ENCODE peak calls at places on chromosomes 2 and 18, in six cellular contexts. One of them, this sample, is unnamed.
A peak's percentile ranks its signal among the peaks of the same experiment; 100 is the strongest.

GRCh38 chr2:228048838-228049490 is 132.5 kb downstream of the SPHKAP start:
- DNase-seq in HepG2: peak; percentile 49
- DNase-seq in fibroblast of mammary gland: peak; percentile 67
- DNase-seq in fibroblast of villous mesenchyme: peak; percentile 54
- DNase-seq in uterus: no peak
- DNase-seq in hepatocyte: peak; percentile 81
- DNase-seq in this sample: peak; percentile 70

GRCh38 chr18:3286165-3286564 is 24.2 kb downstream of the MYL12B start:
- DNase-seq in HepG2: no peak
- DNase-seq in fibroblast of mammary gland: no peak
- DNase-seq in fibroblast of villous mesenchyme: no peak
- DNase-seq in uterus: no peak
- DNase-seq in hepatocyte: no peak
- DNase-seq in this sample: no peak

GRCh38 chr18:52236134-52236533 is 103.9 kb upstream of the DCC start:
- DNase-seq in HepG2: no peak
- DNase-seq in fibroblast of mammary gland: peak; percentile 18
- DNase-seq in fibroblast of villous mesenchyme: no peak
- DNase-seq in uterus: no peak
- DNase-seq in hepatocyte: no peak
- DNase-seq in this sample: peak; percentile 57

GRCh38 chr2:26874514-26874913 is 26.6 kb downstream of the DPYSL5 start:
- DNase-seq in HepG2: no peak
- DNase-seq in fibroblast of mammary gland: no peak
- DNase-seq in fibroblast of villous mesenchyme: no peak
- DNase-seq in uterus: no peak
- DNase-seq in hepatocyte: no peak
- DNase-seq in this sample: no peak

GRCh38 chr2:120952318-120952717 is 216.7 kb downstream of the GLI2 start:
- DNase-seq in HepG2: no peak
- DNase-seq in fibroblast of mammary gland: peak; percentile 66
- DNase-seq in fibroblast of villous mesenchyme: peak; percentile 76
- DNase-seq in uterus: no peak
- DNase-seq in hepatocyte: no peak
- DNase-seq in this sample: peak; percentile 71

GRCh38 chr18:79496978-79497637 is 101.4 kb downstream of the NFATC1 start:
- DNase-seq in HepG2: no peak
- DNase-seq in fibroblast of mammary gland: peak; percentile 51
- DNase-seq in fibroblast of villous mesenchyme: peak; percentile 86
- DNase-seq in uterus: peak; percentile 80
- DNase-seq in hepatocyte: peak; percentile 77
- DNase-seq in this sample: peak; percentile 88

GRCh38 chr2:219291394-219291793 is 12.2 kb downstream of the DNAJB2 start:
- DNase-seq in HepG2: no peak
- DNase-seq in fibroblast of mammary gland: no peak
- DNase-seq in fibroblast of villous mesenchyme: no peak
- DNase-seq in uterus: no peak
- DNase-seq in hepatocyte: no peak
- DNase-seq in this sample: no peak

GRCh38 chr2:30232801-30233130 is 1.4 kb downstream of the LBH start:
- DNase-seq in HepG2: no peak
- DNase-seq in fibroblast of mammary gland: no peak
- DNase-seq in fibroblast of villous mesenchyme: no peak
- DNase-seq in uterus: peak; percentile 38
- DNase-seq in hepatocyte: no peak
- DNase-seq in this sample: no peak

GRCh38 chr2:92072461-92073035 is 2798.7 kb upstream of the TEKT4 start:
- DNase-seq in HepG2: no peak
- DNase-seq in fibroblast of mammary gland: no peak
- DNase-seq in fibroblast of villous mesenchyme: no peak
- DNase-seq in uterus: no peak
- DNase-seq in hepatocyte: peak; percentile 2
- DNase-seq in this sample: no peak

GRCh38 chr2:145044506-145044905 is 524.6 kb upstream of the ZEB2 start:
- DNase-seq in HepG2: no peak
- DNase-seq in fibroblast of mammary gland: no peak
- DNase-seq in fibroblast of villous mesenchyme: no peak
- DNase-seq in uterus: no peak
- DNase-seq in hepatocyte: no peak
- DNase-seq in this sample: no peak

GRCh38 chr2:237400199-237400598 is 13.8 kb downstream of the COL6A3 start:
- DNase-seq in HepG2: no peak
- DNase-seq in fibroblast of mammary gland: peak; percentile 20
- DNase-seq in fibroblast of villous mesenchyme: no peak
- DNase-seq in uterus: no peak
- DNase-seq in hepatocyte: no peak
- DNase-seq in this sample: no peak
- H3K4me3 ChIP-seq in HepG2: no peak overlapping the region
- H3K4me3 ChIP-seq in fibroblast of mammary gland: no peak overlapping the region
- H3K4me3 ChIP-seq in fibroblast of villous mesenchyme: no peak overlapping the region
- H3K4me3 ChIP-seq in uterus: no peak overlapping the region
- H3K4me3 ChIP-seq in hepatocyte: no peak overlapping the region
- H3K4me3 ChIP-seq in this sample: no peak overlapping the region

GRCh38 chr2:128641421-128642095 is 322.9 kb upstream of the HS6ST1 start:
- DNase-seq in HepG2: no peak
- DNase-seq in fibroblast of mammary gland: no peak
- DNase-seq in fibroblast of villous mesenchyme: no peak
- DNase-seq in uterus: no peak
- DNase-seq in hepatocyte: no peak
- DNase-seq in this sample: no peak

GRCh38 chr2:128640166-128640846 is 321.6 kb upstream of the HS6ST1 start:
- DNase-seq in HepG2: no peak
- DNase-seq in fibroblast of mammary gland: no peak
- DNase-seq in fibroblast of villous mesenchyme: no peak
- DNase-seq in uterus: no peak
- DNase-seq in hepatocyte: no peak
- DNase-seq in this sample: no peak

GRCh38 chr2:128639693-128640092 is 321.0 kb upstream of the HS6ST1 start:
- DNase-seq in HepG2: no peak
- DNase-seq in fibroblast of mammary gland: no peak
- DNase-seq in fibroblast of villous mesenchyme: no peak
- DNase-seq in uterus: no peak
- DNase-seq in hepatocyte: no peak
- DNase-seq in this sample: no peak

GRCh38 chr2:128642316-128642715 is 323.6 kb upstream of the HS6ST1 start:
- DNase-seq in HepG2: no peak
- DNase-seq in fibroblast of mammary gland: no peak
- DNase-seq in fibroblast of villous mesenchyme: no peak
- DNase-seq in uterus: no peak
- DNase-seq in hepatocyte: no peak
- DNase-seq in this sample: no peak

GRCh38 chr2:128640847-128641360 is 322.2 kb upstream of the HS6ST1 start:
- DNase-seq in HepG2: no peak
- DNase-seq in fibroblast of mammary gland: no peak
- DNase-seq in fibroblast of villous mesenchyme: no peak
- DNase-seq in uterus: no peak
- DNase-seq in hepatocyte: no peak
- DNase-seq in this sample: no peak
- TF ChIP-seq CTCF in HepG2: no peak
- TF ChIP-seq CTCF in fibroblast of mammary gland: no peak
- TF ChIP-seq CTCF in fibroblast of villous mesenchyme: no peak
- TF ChIP-seq CTCF in uterus: no peak
- TF ChIP-seq CTCF in hepatocyte: no peak
- TF ChIP-seq CTCF in this sample: no peak

DNA sequence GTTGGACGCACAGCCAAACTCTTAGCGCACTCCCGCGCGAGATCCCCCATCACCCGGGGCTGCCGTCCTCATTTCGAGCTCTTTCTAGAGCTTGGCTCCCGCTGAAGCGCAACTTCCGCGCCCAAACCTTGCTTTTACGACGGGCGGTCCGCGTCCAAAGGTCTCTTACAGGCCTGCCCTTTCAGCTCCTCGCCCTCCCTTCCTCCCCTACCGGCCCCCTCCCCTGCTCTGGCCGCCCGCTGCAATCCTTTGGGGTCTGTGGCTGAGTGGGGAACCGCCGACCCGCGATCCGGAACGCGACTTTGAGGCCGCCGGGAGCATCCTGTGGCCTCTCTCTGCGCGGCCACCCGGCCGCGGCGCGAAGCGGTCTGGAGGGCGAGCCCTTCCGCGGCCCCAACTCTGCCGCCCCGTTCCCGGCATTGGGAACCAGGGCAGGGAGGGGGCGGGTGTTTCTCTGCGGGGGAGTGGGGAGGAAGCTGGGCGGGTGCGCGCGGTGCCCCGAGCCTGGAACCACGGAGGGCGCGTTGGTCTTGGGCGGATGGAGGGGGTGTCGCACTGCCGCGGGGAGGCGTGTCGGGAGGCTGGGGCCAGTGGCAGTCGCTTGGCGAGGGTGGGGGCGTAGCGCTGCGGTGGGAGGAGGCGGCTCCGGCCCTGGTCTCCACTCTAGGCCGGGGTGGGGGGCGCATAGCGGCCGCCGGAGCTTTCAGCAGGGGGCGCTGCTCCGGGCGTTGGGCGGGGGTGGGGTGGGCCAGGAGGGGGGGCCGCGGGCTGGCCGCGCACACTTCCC is at the start of gene GDF7:
- DNase-seq in HepG2: peak; percentile 46
- DNase-seq in fibroblast of mammary gland: no peak
- DNase-seq in fibroblast of villous mesenchyme: peak; percentile 17
- DNase-seq in uterus: peak; percentile 61
- DNase-seq in hepatocyte: no peak
- DNase-seq in this sample: peak; percentile 31
- H3K4me3 ChIP-seq in HepG2: peak within 1 kb of the TSS; percentile 87
- H3K4me3 ChIP-seq in fibroblast of mammary gland: peak within 1 kb of the TSS; percentile 9
- H3K4me3 ChIP-seq in fibroblast of villous mesenchyme: peak within 1 kb of the TSS; percentile 55
- H3K4me3 ChIP-seq in uterus: peak within 1 kb of the TSS; percentile 52
- H3K4me3 ChIP-seq in hepatocyte: peak within 1 kb of the TSS; percentile 26
- H3K4me3 ChIP-seq in this sample: peak within 1 kb of the TSS; percentile 38

GRCh38 chr18:76462326-76462694 is 32.7 kb downstream of the ZNF516 start:
- DNase-seq in HepG2: no peak
- DNase-seq in fibroblast of mammary gland: peak; percentile 30
- DNase-seq in fibroblast of villous mesenchyme: no peak
- DNase-seq in uterus: no peak
- DNase-seq in hepatocyte: no peak
- DNase-seq in this sample: no peak
- TF ChIP-seq CTCF in HepG2: no peak
- TF ChIP-seq CTCF in fibroblast of mammary gland: no peak
- TF ChIP-seq CTCF in fibroblast of villous mesenchyme: peak; percentile 16
- TF ChIP-seq CTCF in uterus: peak; percentile 24
- TF ChIP-seq CTCF in hepatocyte: no peak
- TF ChIP-seq CTCF in this sample: no peak

GRCh38 chr18:42271656-42272355 is 316.8 kb downstream of the PIK3C3 start:
- DNase-seq in HepG2: no peak
- DNase-seq in fibroblast of mammary gland: no peak
- DNase-seq in fibroblast of villous mesenchyme: no peak
- DNase-seq in uterus: no peak
- DNase-seq in hepatocyte: no peak
- DNase-seq in this sample: no peak

GRCh38 chr18:42264467-42264866 is 309.4 kb downstream of the PIK3C3 start:
- DNase-seq in HepG2: no peak
- DNase-seq in fibroblast of mammary gland: no peak
- DNase-seq in fibroblast of villous mesenchyme: no peak
- DNase-seq in uterus: no peak
- DNase-seq in hepatocyte: no peak
- DNase-seq in this sample: no peak

GRCh38 chr18:42268793-42269192 is 313.8 kb downstream of the PIK3C3 start:
- DNase-seq in HepG2: no peak
- DNase-seq in fibroblast of mammary gland: no peak
- DNase-seq in fibroblast of villous mesenchyme: no peak
- DNase-seq in uterus: no peak
- DNase-seq in hepatocyte: no peak
- DNase-seq in this sample: no peak

DNA sequence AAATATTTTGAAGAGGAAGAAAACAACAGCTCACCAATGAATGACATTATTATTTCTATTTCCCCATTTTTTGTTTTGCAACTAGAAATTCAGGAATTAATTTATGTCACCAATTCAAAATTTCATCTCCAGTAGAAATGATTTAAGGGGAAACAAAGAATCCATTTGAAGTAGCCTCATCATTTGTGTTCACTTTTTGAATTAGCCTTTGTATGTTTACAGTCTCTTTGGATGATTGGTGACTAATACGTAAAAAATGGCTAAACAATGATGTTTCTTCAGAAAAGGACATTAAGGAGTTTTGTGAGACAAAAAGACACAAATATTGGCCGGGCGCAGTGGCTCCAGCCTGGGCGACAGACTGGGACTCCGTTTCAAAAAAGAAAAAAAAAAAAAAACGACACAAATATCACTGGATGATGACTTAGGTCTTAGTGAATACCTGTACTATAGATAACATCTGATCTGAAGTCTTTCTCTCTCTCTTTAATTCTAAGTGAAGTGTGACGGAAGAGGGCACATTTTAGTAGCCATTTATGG is 313.2 kb downstream of the PIK3C3 start:
- DNase-seq in HepG2: no peak
- DNase-seq in fibroblast of mammary gland: no peak
- DNase-seq in fibroblast of villous mesenchyme: peak; percentile 3
- DNase-seq in uterus: no peak
- DNase-seq in hepatocyte: no peak
- DNase-seq in this sample: no peak
- H3K4me3 ChIP-seq in HepG2: no peak overlapping the region
- H3K4me3 ChIP-seq in fibroblast of mammary gland: no peak overlapping the region
- H3K4me3 ChIP-seq in fibroblast of villous mesenchyme: no peak overlapping the region
- H3K4me3 ChIP-seq in uterus: no peak overlapping the region
- H3K4me3 ChIP-seq in hepatocyte: no peak overlapping the region
- H3K4me3 ChIP-seq in this sample: no peak overlapping the region